ENCODE peak calls at places on chromosomes 2 and 18, in seven cellular contexts. One of them, this sample, is unnamed.

GRCh38 chr18:46427216-46427995 is 229.6 kb downstream of the LOXHD1 start:
- DNase-seq in mesenchymal stem cell: no peak
- DNase-seq in A549: no peak
- DNase-seq in HepG2: no peak
- DNase-seq in fibroblast of lung: no peak
- DNase-seq in OCI-LY7: no peak
- DNase-seq in HCT116: no peak
- DNase-seq in this sample: no peak

GRCh38 chr2:183035298-183035953 is 2.8 kb downstream of the NCKAP1 start:
- DNase-seq in OCI-LY7: no peak
- DNase-seq in HCT116: no peak
- DNase-seq in fibroblast of lung: peak; percentile 88
- DNase-seq in HepG2: no peak
- DNase-seq in mesenchymal stem cell: peak; percentile 61
- DNase-seq in A549: no peak
- DNase-seq in this sample: peak; percentile 26

GRCh38 chr2:202418027-202418426 is 41.9 kb downstream of the BMPR2 start:
- DNase-seq in mesenchymal stem cell: no peak
- DNase-seq in fibroblast of lung: no peak
- DNase-seq in A549: no peak
- DNase-seq in HepG2: no peak
- DNase-seq in OCI-LY7: no peak
- DNase-seq in HCT116: no peak
- DNase-seq in this sample: no peak

GRCh38 chr2:44918095-44918775 is 23.3 kb upstream of the SIX3 start:
- DNase-seq in HepG2: no peak
- DNase-seq in HCT116: no peak
- DNase-seq in OCI-LY7: no peak
- DNase-seq in A549: no peak
- DNase-seq in mesenchymal stem cell: no peak
- DNase-seq in fibroblast of lung: peak; percentile 74
- DNase-seq in this sample: no peak

GRCh38 chr2:118830121-118830520 is 17.3 kb downstream of the EN1 start:
- DNase-seq in fibroblast of lung: no peak
- DNase-seq in OCI-LY7: no peak
- DNase-seq in HCT116: no peak
- DNase-seq in mesenchymal stem cell: no peak
- DNase-seq in HepG2: no peak
- DNase-seq in A549: no peak
- DNase-seq in this sample: no peak

GRCh38 chr2:140975237-140975636 is 1155.6 kb downstream of the LRP1B start:
- DNase-seq in HepG2: no peak
- DNase-seq in HCT116: no peak
- DNase-seq in A549: no peak
- DNase-seq in fibroblast of lung: no peak
- DNase-seq in OCI-LY7: no peak
- DNase-seq in mesenchymal stem cell: peak; percentile 70
- DNase-seq in this sample: no peak

GRCh38 chr2:68463287-68463877 is 3.7 kb downstream of the FBXO48 start:
- DNase-seq in A549: peak; percentile 44
- DNase-seq in HepG2: peak; percentile 68
- DNase-seq in OCI-LY7: peak; percentile 73
- DNase-seq in mesenchymal stem cell: peak; percentile 75
- DNase-seq in HCT116: peak; percentile 62
- DNase-seq in fibroblast of lung: peak; percentile 46
- DNase-seq in this sample: no peak

GRCh38 chr2:220707261-220707660 is 864.8 kb downstream of the EPHA4 start:
- DNase-seq in OCI-LY7: no peak
- DNase-seq in HCT116: no peak
- DNase-seq in HepG2: no peak
- DNase-seq in fibroblast of lung: peak; percentile 55
- DNase-seq in A549: no peak
- DNase-seq in mesenchymal stem cell: no peak
- DNase-seq in this sample: no peak

GRCh38 chr2:89833780-89834117 is 1142.3 kb downstream of the RPIA start:
- DNase-seq in HCT116: no peak
- DNase-seq in A549: no peak
- DNase-seq in fibroblast of lung: peak; percentile 39
- DNase-seq in HepG2: no peak
- DNase-seq in mesenchymal stem cell: peak; percentile 45
- DNase-seq in OCI-LY7: no peak
- DNase-seq in this sample: no peak

GRCh38 chr18:58793361-58793760 is 71.3 kb upstream of the ZNF532 start:
- DNase-seq in A549: peak; percentile 31
- DNase-seq in HepG2: no peak
- DNase-seq in OCI-LY7: no peak
- DNase-seq in fibroblast of lung: peak; percentile 92
- DNase-seq in HCT116: no peak
- DNase-seq in mesenchymal stem cell: peak; percentile 83
- DNase-seq in this sample: peak; percentile 99

GRCh38 chr2:128202791-128203190 is 111.8 kb downstream of the UGGT1 start:
- DNase-seq in HepG2: no peak
- DNase-seq in OCI-LY7: no peak
- DNase-seq in fibroblast of lung: peak; percentile 59
- DNase-seq in HCT116: no peak
- DNase-seq in A549: no peak
- DNase-seq in mesenchymal stem cell: no peak
- DNase-seq in this sample: no peak

GRCh38 chr2:12556762-12557161 is 160.0 kb upstream of the TRIB2 start:
- DNase-seq in mesenchymal stem cell: peak; percentile 89
- DNase-seq in A549: no peak
- DNase-seq in OCI-LY7: no peak
- DNase-seq in HCT116: no peak
- DNase-seq in HepG2: no peak
- DNase-seq in fibroblast of lung: peak; percentile 82
- DNase-seq in this sample: no peak

DNA sequence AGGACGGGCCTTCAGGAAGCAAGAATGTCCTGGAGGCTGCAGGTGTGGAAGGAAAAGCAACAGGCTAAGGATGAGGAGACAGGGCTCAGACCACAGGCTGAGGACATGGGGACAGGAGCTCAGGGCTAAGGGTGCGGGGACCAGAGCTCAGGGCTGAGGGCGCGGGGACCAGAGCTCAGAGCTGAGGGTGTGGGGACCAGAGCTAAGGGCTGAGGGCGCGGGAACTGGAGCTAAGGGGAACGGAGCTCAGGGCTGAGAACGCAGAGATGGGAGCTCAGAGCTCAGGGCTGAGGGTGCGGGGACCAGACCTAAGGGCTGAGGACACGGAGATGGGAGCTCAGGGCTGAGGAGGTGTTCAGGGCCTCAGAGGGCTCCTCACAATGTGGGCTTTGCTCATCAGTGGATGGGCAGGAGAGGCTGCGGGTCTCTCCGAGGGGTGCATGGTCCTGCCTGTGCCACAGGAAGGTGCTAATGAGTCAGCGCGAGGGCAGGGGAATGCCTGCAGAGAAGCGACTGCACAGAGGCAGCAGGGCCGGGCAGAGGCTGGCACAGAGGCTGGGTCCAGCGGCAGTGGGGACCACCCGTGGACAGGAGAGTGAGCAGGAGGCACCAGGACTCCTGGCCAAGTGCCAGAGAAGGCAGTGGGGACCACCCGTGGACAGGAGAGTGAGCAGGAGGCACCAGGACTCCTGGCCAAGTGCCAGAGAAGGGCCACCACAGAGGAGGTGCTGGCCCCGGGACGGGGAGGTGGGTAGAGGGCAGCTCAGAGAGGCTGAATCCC is 271.7 kb downstream of the TWIST2 start:
- DNase-seq in OCI-LY7: no peak
- DNase-seq in A549: no peak
- DNase-seq in HCT116: no peak
- DNase-seq in mesenchymal stem cell: no peak
- DNase-seq in fibroblast of lung: no peak
- DNase-seq in HepG2: no peak
- DNase-seq in this sample: no peak
- H3K4me2 ChIP-seq in OCI-LY7: no peak overlapping the region
- H3K4me2 ChIP-seq in A549: no peak overlapping the region
- H3K4me2 ChIP-seq in HCT116: no peak overlapping the region
- H3K4me2 ChIP-seq in mesenchymal stem cell: no peak overlapping the region
- H3K4me2 ChIP-seq in fibroblast of lung: no peak overlapping the region
- H3K4me2 ChIP-seq in HepG2: no peak overlapping the region
- H3K4me2 ChIP-seq in this sample: no peak overlapping the region

GRCh38 chr2:98476192-98476868 is 31.7 kb downstream of the INPP4A start:
- DNase-seq in OCI-LY7: no peak
- DNase-seq in HCT116: no peak
- DNase-seq in fibroblast of lung: no peak
- DNase-seq in HepG2: no peak
- DNase-seq in mesenchymal stem cell: no peak
- DNase-seq in A549: no peak
- DNase-seq in this sample: no peak

GRCh38 chr2:98472961-98473746 is 28.5 kb downstream of the INPP4A start:
- DNase-seq in A549: no peak
- DNase-seq in mesenchymal stem cell: no peak
- DNase-seq in OCI-LY7: no peak
- DNase-seq in HepG2: no peak
- DNase-seq in fibroblast of lung: no peak
- DNase-seq in HCT116: no peak
- DNase-seq in this sample: no peak

GRCh38 chr2:98477036-98477435 is 32.4 kb downstream of the INPP4A start:
- DNase-seq in A549: no peak
- DNase-seq in OCI-LY7: no peak
- DNase-seq in mesenchymal stem cell: no peak
- DNase-seq in fibroblast of lung: no peak
- DNase-seq in HepG2: no peak
- DNase-seq in HCT116: no peak
- DNase-seq in this sample: no peak

GRCh38 chr2:98473995-98474780 is 29.5 kb downstream of the INPP4A start:
- DNase-seq in HCT116: no peak
- DNase-seq in OCI-LY7: no peak
- DNase-seq in A549: no peak
- DNase-seq in fibroblast of lung: no peak
- DNase-seq in mesenchymal stem cell: no peak
- DNase-seq in HepG2: no peak
- DNase-seq in this sample: no peak

GRCh38 chr2:98474979-98475632 is 30.4 kb downstream of the INPP4A start:
- DNase-seq in fibroblast of lung: no peak
- DNase-seq in OCI-LY7: no peak
- DNase-seq in HepG2: no peak
- DNase-seq in mesenchymal stem cell: no peak
- DNase-seq in HCT116: no peak
- DNase-seq in A549: no peak
- DNase-seq in this sample: no peak
- H3K4me1 ChIP-seq in fibroblast of lung: peaks cover 6% of the 10 kb centered on the region
- H3K4me1 ChIP-seq in OCI-LY7: peaks cover 9% of the 10 kb centered on the region
- H3K4me1 ChIP-seq in HepG2: peaks cover 17% of the 10 kb centered on the region
- H3K4me1 ChIP-seq in mesenchymal stem cell: peaks cover 10% of the 10 kb centered on the region
- H3K4me1 ChIP-seq in HCT116: no peaks in the 10 kb centered on the region
- H3K4me1 ChIP-seq in A549: peaks cover 23% of the 10 kb centered on the region
- H3K4me1 ChIP-seq in this sample: peaks cover 22% of the 10 kb centered on the region

GRCh38 chr18:26516964-26517363 is 31.4 kb downstream of the KCTD1 start:
- DNase-seq in A549: no peak
- DNase-seq in OCI-LY7: no peak
- DNase-seq in HepG2: no peak
- DNase-seq in HCT116: no peak
- DNase-seq in mesenchymal stem cell: no peak
- DNase-seq in fibroblast of lung: peak; percentile 55
- DNase-seq in this sample: no peak

GRCh38 chr18:26510337-26510736 is 38.0 kb downstream of the KCTD1 start:
- DNase-seq in mesenchymal stem cell: no peak
- DNase-seq in A549: no peak
- DNase-seq in OCI-LY7: no peak
- DNase-seq in fibroblast of lung: no peak
- DNase-seq in HCT116: no peak
- DNase-seq in HepG2: no peak
- DNase-seq in this sample: no peak

GRCh38 chr18:26515643-26516495 is 32.5 kb downstream of the KCTD1 start:
- DNase-seq in HepG2: no peak
- DNase-seq in HCT116: no peak
- DNase-seq in fibroblast of lung: no peak
- DNase-seq in mesenchymal stem cell: no peak
- DNase-seq in OCI-LY7: no peak
- DNase-seq in A549: no peak
- DNase-seq in this sample: no peak

GRCh38 chr18:26506012-26506411 is 42.3 kb downstream of the KCTD1 start:
- DNase-seq in HCT116: no peak
- DNase-seq in mesenchymal stem cell: no peak
- DNase-seq in A549: no peak
- DNase-seq in OCI-LY7: no peak
- DNase-seq in HepG2: no peak
- DNase-seq in fibroblast of lung: no peak
- DNase-seq in this sample: no peak

GRCh38 chr18:26511339-26512071 is 36.8 kb downstream of the KCTD1 start:
- DNase-seq in OCI-LY7: no peak
- DNase-seq in HepG2: no peak
- DNase-seq in mesenchymal stem cell: no peak
- DNase-seq in A549: no peak
- DNase-seq in HCT116: no peak
- DNase-seq in fibroblast of lung: no peak
- DNase-seq in this sample: no peak
- H3K4me2 ChIP-seq in OCI-LY7: no peak overlapping the region
- H3K4me2 ChIP-seq in HepG2: no peak overlapping the region
- H3K4me2 ChIP-seq in mesenchymal stem cell: no peak overlapping the region
- H3K4me2 ChIP-seq in A549: peak overlapping the region; percentile 75
- H3K4me2 ChIP-seq in HCT116: no peak overlapping the region
- H3K4me2 ChIP-seq in fibroblast of lung: no peak overlapping the region
- H3K4me2 ChIP-seq in this sample: no peak overlapping the region

DNA sequence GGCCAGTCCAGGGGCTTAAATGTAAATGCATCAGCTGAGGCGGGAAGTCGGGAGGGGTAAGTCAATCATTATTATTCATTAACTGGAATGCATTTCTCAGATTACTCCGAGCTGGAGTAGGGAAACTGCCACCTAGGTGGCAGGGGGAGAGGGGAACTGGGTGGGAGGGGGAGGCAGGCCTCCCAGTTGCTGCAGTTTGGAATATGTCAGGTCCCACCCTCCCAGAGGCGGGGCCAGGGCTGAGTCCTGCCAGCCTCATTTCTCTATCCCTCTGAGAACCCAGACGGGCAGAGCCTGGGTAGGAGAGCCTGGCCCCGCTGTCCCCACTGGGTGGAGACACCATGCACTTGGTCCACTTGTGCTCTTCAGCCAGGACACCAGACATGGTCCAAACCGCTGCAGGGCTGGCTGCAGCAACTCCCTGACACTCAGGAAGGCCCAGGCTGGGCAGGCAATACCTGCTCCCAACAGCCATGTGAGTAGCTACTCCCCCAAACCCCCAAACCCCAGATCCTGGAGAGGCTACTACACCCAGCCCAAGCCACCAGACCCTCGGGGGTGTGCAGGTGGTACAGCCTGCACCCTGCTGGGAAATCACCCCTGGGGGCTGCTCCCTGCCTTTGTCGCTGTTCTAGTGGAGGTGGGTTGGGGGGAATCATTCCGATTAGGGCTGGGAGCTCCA is at the start of gene GPBAR1:
- DNase-seq in fibroblast of lung: no peak
- DNase-seq in OCI-LY7: no peak
- DNase-seq in mesenchymal stem cell: peak; percentile 37
- DNase-seq in HepG2: peak; percentile 41
- DNase-seq in A549: no peak
- DNase-seq in HCT116: no peak
- DNase-seq in this sample: no peak
- H3K4me1 ChIP-seq in fibroblast of lung: peaks cover 8% of the 10 kb centered on the region
- H3K4me1 ChIP-seq in OCI-LY7: peaks cover 46% of the 10 kb centered on the region
- H3K4me1 ChIP-seq in mesenchymal stem cell: peaks cover 35% of the 10 kb centered on the region
- H3K4me1 ChIP-seq in HepG2: peaks cover 52% of the 10 kb centered on the region
- H3K4me1 ChIP-seq in A549: no peaks in the 10 kb centered on the region
- H3K4me1 ChIP-seq in HCT116: peaks cover 5% of the 10 kb centered on the region
- H3K4me1 ChIP-seq in this sample: peaks cover 3% of the 10 kb centered on the region

This sample was measured in keratinocyte.